ENCODE peak calls at places on chromosomes 5 and 9, in four cellular contexts. F is HT-29; P is uterus; W is activated CD4-positive, alpha-beta T cell treated with anti-CD3 and anti-CD28 coated beads, Interleukin-2, amount 50 U/mL, for 1 hour. G is an unnamed sample.

GRCh38 chr5:175288048-175288621 is 155.8 kb downstream of the DRD1 start:
- DNase-seq in F (peak; percentile 50), P (no peak), W (no peak), G (peak; percentile 65)

GRCh38 chr5:58469895-58470294 is 10.0 kb upstream of the PLK2 start:
- DNase-seq in F (no peak), P (no peak), W (no peak), G (no peak)

GRCh38 chr9:107734231-107735014 is 244.9 kb upstream of the KLF4 start:
- DNase-seq in F (no peak), P (peak; percentile 50), W (no peak), G (no peak)

GRCh38 chr5:66796306-66797292 is 200.4 kb downstream of the MAST4 start:
- DNase-seq in F (peak; percentile 19), P (no peak), W (no peak), G (peak; percentile 27)

GRCh38 chr5:175796536-175797499 is 74.6 kb upstream of the CPLX2 start:
- DNase-seq in F (no peak), P (no peak), W (peak; percentile 78), G (peak; percentile 53)

GRCh38 chr5:18985397-18985796 is 1002.6 kb downstream of the CDH18 start:
- DNase-seq in F (no peak), P (no peak), W (no peak), G (no peak)

GRCh38 chr5:75512383-75513074 is 838 bp downstream of the POLK start:
- DNase-seq in F (no peak), P (no peak), W (no peak), G (no peak)

GRCh38 chr5:67156976-67157583 is 39.5 kb downstream of the CD180 start:
- DNase-seq in F (peak; percentile 79), P (no peak), W (peak; percentile 57), G (peak; percentile 57)

GRCh38 chr9:22622823-22623222 is 176.2 kb downstream of the DMRTA1 start:
- DNase-seq in F (no peak), P (no peak), W (no peak), G (no peak)

GRCh38 chr9:124335320-124335707 is 77.6 kb downstream of the NEK6 start:
- DNase-seq in F (no peak), P (no peak), W (no peak), G (no peak)

GRCh38 chr5:108728566-108729305 is 19.0 kb upstream of the FER start:
- DNase-seq in F (no peak), P (no peak), W (peak; percentile 49), G (no peak)

GRCh38 chr9:34991833-34992375 is 2.4 kb downstream of the DNAJB5 start:
- DNase-seq in F (no peak), P (peak; percentile 58), W (no peak), G (peak; percentile 76)

GRCh38 chr9:121692606-121693505 is 41.4 kb downstream of the DAB2IP start:
- DNase-seq in F (peak; percentile 83), P (no peak), W (no peak), G (no peak)

GRCh38 chr9:87180361-87180760 is 233.1 kb upstream of the GAS1 start:
- DNase-seq in F (no peak), P (no peak), W (no peak), G (no peak)

GRCh38 chr9:28981129-28981528 is 1407.8 kb upstream of the C9orf72 start:
- DNase-seq in F (no peak), P (no peak), W (no peak), G (no peak)

GRCh38 chr9:4832786-4833579 is 40.2 kb downstream of the RCL1 start:
- DNase-seq in F (peak; percentile 36), P (no peak), W (no peak), G (no peak)

GRCh38 chr5:139837711-139838380 is 42.2 kb downstream of the PSD2 start:
- DNase-seq in F (no peak), P (no peak), W (no peak), G (no peak)

GRCh38 chr9:106717686-106718085 is 145.3 kb upstream of the ZNF462 start:
- DNase-seq in F (no peak), P (no peak), W (no peak), G (no peak)

GRCh38 chr9:127980706-127981558 is at the start of gene EEIG1:
- DNase-seq in F (peak; percentile 94), P (peak; percentile 95), W (peak; percentile 97), G (peak; percentile 94)

GRCh38 chr5:169592937-169593650 is 9.5 kb downstream of the SPDL1 start:
- DNase-seq in F (peak; percentile 65), P (no peak), W (no peak), G (no peak)

GRCh38 chr5:135038202-135038828 is 4.3 kb upstream of the PITX1 start:
- DNase-seq in F (no peak), P (no peak), W (no peak), G (no peak)

GRCh38 chr5:35436441-35437057 is 181.1 kb upstream of the SPEF2 start:
- DNase-seq in F (peak; percentile 84), P (no peak), W (no peak), G (peak; percentile 43)

GRCh38 chr5:171693397-171693796 is 92.2 kb upstream of the SMIM23 start:
- DNase-seq in F (no peak), P (no peak), W (no peak), G (no peak)

GRCh38 chr9:91945277-91946074 is 4.6 kb downstream of the ROR2 start:
- DNase-seq in F (no peak), P (peak; percentile 87), W (no peak), G (no peak)

GRCh38 chr5:78666041-78666444 is 17.5 kb upstream of the LHFPL2 start:
- DNase-seq in F (no peak), P (no peak), W (no peak), G (no peak)

GRCh38 chr5:34686762-34687268 is 30.7 kb downstream of the RAI14 start:
- DNase-seq in F (peak; percentile 98), P (peak; percentile 95), W (no peak), G (no peak)

GRCh38 chr9:96169488-96169887 is 132.5 kb downstream of the HSD17B3 start:
- DNase-seq in F (peak; percentile 73), P (no peak), W (no peak), G (no peak)

GRCh38 chr5:9621379-9621903 is 8.7 kb downstream of the TAS2R1 start:
- DNase-seq in F (no peak), P (no peak), W (no peak), G (no peak)

GRCh38 chr5:115098041-115098702 is 71.5 kb downstream of the TRIM36 start:
- DNase-seq in F (peak; percentile 66), P (no peak), W (no peak), G (peak; percentile 33)

GRCh38 chr5:150641006-150641570 is 628 bp downstream of the SYNPO start:
- DNase-seq in F (no peak), P (peak; percentile 73), W (no peak), G (no peak)

GRCh38 chr5:181188700-181189362 is 16.2 kb downstream of the TRIM7 start:
- DNase-seq in F (peak; percentile 95), P (peak; percentile 82), W (peak; percentile 74), G (peak; percentile 93)

GRCh38 chr9:77099388-77099787 is 77.9 kb upstream of the VPS13A start:
- DNase-seq in F (no peak), P (no peak), W (no peak), G (no peak)

GRCh38 chr9:85741112-85741874 is 461 bp downstream of the AGTPBP1 start:
- DNase-seq in F (peak; percentile 54), P (peak; percentile 32), W (peak; percentile 57), G (peak; percentile 56)

GRCh38 chr9:25964239-25964638 is 286.0 kb upstream of the TUSC1 start:
- DNase-seq in F (peak; percentile 89), P (no peak), W (no peak), G (peak; percentile 33)

GRCh38 chr5:134092875-134093274 is 21.6 kb upstream of the TCF7 start:
- DNase-seq in F (peak; percentile 83), P (no peak), W (no peak), G (no peak)

G was measured in cerebellar cortex.